ENCODE peak calls at places on chromosomes 2 and 18, in six cellular contexts. One of them, this sample, is unnamed.

GRCh38 chr18:37476182-37476581 is 89.4 kb downstream of the CELF4 start:
- DNase-seq in breast epithelium: no peak
- DNase-seq in lower leg skin: no peak
- DNase-seq in GM03348: peak; percentile 75
- DNase-seq in fibroblast of mammary gland: peak; percentile 17
- DNase-seq in aorta: no peak
- DNase-seq in this sample: no peak

GRCh38 chr18:63440219-63440618 is 17.9 kb upstream of the VPS4B start:
- DNase-seq in lower leg skin: peak; percentile 73
- DNase-seq in breast epithelium: no peak
- DNase-seq in fibroblast of mammary gland: peak; percentile 74
- DNase-seq in aorta: no peak
- DNase-seq in GM03348: peak; percentile 54
- DNase-seq in this sample: no peak

GRCh38 chr2:34103437-34103836 is 504.3 kb upstream of the FAM98A start:
- DNase-seq in lower leg skin: no peak
- DNase-seq in GM03348: no peak
- DNase-seq in breast epithelium: no peak
- DNase-seq in aorta: no peak
- DNase-seq in fibroblast of mammary gland: no peak
- DNase-seq in this sample: no peak

GRCh38 chr2:66446178-66446860 is 11.4 kb downstream of the MEIS1 start:
- DNase-seq in breast epithelium: no peak
- DNase-seq in aorta: peak; percentile 90
- DNase-seq in fibroblast of mammary gland: peak; percentile 76
- DNase-seq in GM03348: peak; percentile 70
- DNase-seq in lower leg skin: no peak
- DNase-seq in this sample: no peak

GRCh38 chr2:149431337-149431736 is 101.0 kb downstream of the LYPD6 start:
- DNase-seq in lower leg skin: no peak
- DNase-seq in aorta: no peak
- DNase-seq in breast epithelium: no peak
- DNase-seq in GM03348: peak; percentile 13
- DNase-seq in fibroblast of mammary gland: no peak
- DNase-seq in this sample: no peak

GRCh38 chr18:23301971-23302370 is 151.1 kb upstream of the RIOK3 start:
- DNase-seq in lower leg skin: no peak
- DNase-seq in aorta: no peak
- DNase-seq in fibroblast of mammary gland: no peak
- DNase-seq in GM03348: no peak
- DNase-seq in breast epithelium: no peak
- DNase-seq in this sample: no peak

GRCh38 chr2:51027968-51028367 is 4.0 kb downstream of the NRXN1 start:
- DNase-seq in aorta: no peak
- DNase-seq in lower leg skin: no peak
- DNase-seq in breast epithelium: no peak
- DNase-seq in fibroblast of mammary gland: no peak
- DNase-seq in GM03348: no peak
- DNase-seq in this sample: no peak

GRCh38 chr2:191665286-191665685 is 12.7 kb upstream of the NABP1 start:
- DNase-seq in fibroblast of mammary gland: peak; percentile 81
- DNase-seq in aorta: no peak
- DNase-seq in breast epithelium: no peak
- DNase-seq in GM03348: peak; percentile 7
- DNase-seq in lower leg skin: no peak
- DNase-seq in this sample: no peak

GRCh38 chr2:129748653-129749052 is 230.8 kb upstream of the RAB6C start:
- DNase-seq in lower leg skin: no peak
- DNase-seq in fibroblast of mammary gland: no peak
- DNase-seq in aorta: no peak
- DNase-seq in breast epithelium: no peak
- DNase-seq in GM03348: no peak
- DNase-seq in this sample: peak; percentile 31

GRCh38 chr2:128435576-128436497 is 117.2 kb upstream of the HS6ST1 start:
- DNase-seq in breast epithelium: no peak
- DNase-seq in lower leg skin: no peak
- DNase-seq in fibroblast of mammary gland: no peak
- DNase-seq in aorta: peak; percentile 47
- DNase-seq in GM03348: no peak
- DNase-seq in this sample: no peak

GRCh38 chr18:44051088-44051487 is 629.6 kb upstream of the SETBP1 start:
- DNase-seq in fibroblast of mammary gland: no peak
- DNase-seq in aorta: no peak
- DNase-seq in lower leg skin: no peak
- DNase-seq in breast epithelium: no peak
- DNase-seq in GM03348: no peak
- DNase-seq in this sample: no peak

GRCh38 chr2:159252905-159253304 is 33.6 kb downstream of the WDSUB1 start:
- DNase-seq in fibroblast of mammary gland: no peak
- DNase-seq in lower leg skin: no peak
- DNase-seq in breast epithelium: no peak
- DNase-seq in aorta: no peak
- DNase-seq in GM03348: no peak
- DNase-seq in this sample: no peak

GRCh38 chr2:102184018-102184417 is 2.8 kb upstream of the IL1RL2 start:
- DNase-seq in GM03348: no peak
- DNase-seq in aorta: no peak
- DNase-seq in lower leg skin: no peak
- DNase-seq in fibroblast of mammary gland: no peak
- DNase-seq in breast epithelium: no peak
- DNase-seq in this sample: no peak

GRCh38 chr2:63189026-63189425 is 138.4 kb downstream of the OTX1 start:
- DNase-seq in GM03348: peak; percentile 69
- DNase-seq in fibroblast of mammary gland: peak; percentile 60
- DNase-seq in breast epithelium: no peak
- DNase-seq in aorta: no peak
- DNase-seq in lower leg skin: no peak
- DNase-seq in this sample: no peak

GRCh38 chr2:37084797-37085196 is 479 bp downstream of the GPATCH11 start:
- DNase-seq in fibroblast of mammary gland: no peak
- DNase-seq in GM03348: no peak
- DNase-seq in breast epithelium: no peak
- DNase-seq in lower leg skin: no peak
- DNase-seq in aorta: no peak
- DNase-seq in this sample: no peak

GRCh38 chr2:134299334-134299733 is 45.5 kb downstream of the MGAT5 start:
- DNase-seq in breast epithelium: no peak
- DNase-seq in aorta: no peak
- DNase-seq in GM03348: no peak
- DNase-seq in lower leg skin: no peak
- DNase-seq in fibroblast of mammary gland: no peak
- DNase-seq in this sample: no peak

GRCh38 chr2:229642371-229642770 is 72.0 kb downstream of the DNER start:
- DNase-seq in fibroblast of mammary gland: peak; percentile 11
- DNase-seq in breast epithelium: no peak
- DNase-seq in GM03348: no peak
- DNase-seq in lower leg skin: no peak
- DNase-seq in aorta: no peak
- DNase-seq in this sample: no peak

GRCh38 chr2:62243983-62244382 is 48.1 kb downstream of the B3GNT2 start:
- DNase-seq in lower leg skin: no peak
- DNase-seq in breast epithelium: no peak
- DNase-seq in fibroblast of mammary gland: no peak
- DNase-seq in aorta: no peak
- DNase-seq in GM03348: no peak
- DNase-seq in this sample: no peak

GRCh38 chr2:189252991-189253680 is 73.6 kb upstream of the COL5A2 start:
- DNase-seq in GM03348: no peak
- DNase-seq in lower leg skin: no peak
- DNase-seq in breast epithelium: no peak
- DNase-seq in aorta: no peak
- DNase-seq in fibroblast of mammary gland: no peak
- DNase-seq in this sample: no peak

GRCh38 chr2:14747447-14747846 is 114.9 kb downstream of the LRATD1 start:
- DNase-seq in aorta: no peak
- DNase-seq in fibroblast of mammary gland: no peak
- DNase-seq in lower leg skin: no peak
- DNase-seq in breast epithelium: no peak
- DNase-seq in GM03348: no peak
- DNase-seq in this sample: no peak

GRCh38 chr2:232522014-232522854 is 2.0 kb downstream of the PRSS56 start:
- DNase-seq in breast epithelium: no peak
- DNase-seq in fibroblast of mammary gland: peak; percentile 7
- DNase-seq in GM03348: peak; percentile 94
- DNase-seq in lower leg skin: no peak
- DNase-seq in aorta: peak; percentile 91
- DNase-seq in this sample: peak; percentile 27

GRCh38 chr2:32863803-32864202 is 83.0 kb upstream of the LTBP1 start:
- DNase-seq in GM03348: no peak
- DNase-seq in lower leg skin: no peak
- DNase-seq in breast epithelium: no peak
- DNase-seq in aorta: no peak
- DNase-seq in fibroblast of mammary gland: no peak
- DNase-seq in this sample: no peak

GRCh38 chr2:233999182-233999581 is 51.3 kb upstream of the SPP2 start:
- DNase-seq in breast epithelium: no peak
- DNase-seq in aorta: no peak
- DNase-seq in lower leg skin: no peak
- DNase-seq in GM03348: no peak
- DNase-seq in fibroblast of mammary gland: no peak
- DNase-seq in this sample: no peak

GRCh38 chr18:35116784-35117318 is 75.6 kb downstream of the MAPRE2 start:
- DNase-seq in aorta: no peak
- DNase-seq in lower leg skin: no peak
- DNase-seq in breast epithelium: no peak
- DNase-seq in fibroblast of mammary gland: no peak
- DNase-seq in GM03348: no peak
- DNase-seq in this sample: no peak

GRCh38 chr2:61759718-61760117 is 94.1 kb downstream of the FAM161A start:
- DNase-seq in breast epithelium: no peak
- DNase-seq in aorta: no peak
- DNase-seq in lower leg skin: no peak
- DNase-seq in fibroblast of mammary gland: peak; percentile 84
- DNase-seq in GM03348: peak; percentile 27
- DNase-seq in this sample: no peak

GRCh38 chr2:5409925-5410360 is 282.2 kb upstream of the SOX11 start:
- DNase-seq in aorta: no peak
- DNase-seq in fibroblast of mammary gland: no peak
- DNase-seq in GM03348: no peak
- DNase-seq in lower leg skin: no peak
- DNase-seq in breast epithelium: no peak
- DNase-seq in this sample: no peak

GRCh38 chr2:287471-287885 is 413 bp downstream of the ALKAL2 start:
- DNase-seq in lower leg skin: no peak
- DNase-seq in aorta: peak; percentile 81
- DNase-seq in breast epithelium: no peak
- DNase-seq in GM03348: peak; percentile 54
- DNase-seq in fibroblast of mammary gland: peak; percentile 38
- DNase-seq in this sample: no peak

GRCh38 chr2:39484206-39484605 is 47.1 kb upstream of the MAP4K3 start:
- DNase-seq in breast epithelium: no peak
- DNase-seq in GM03348: no peak
- DNase-seq in lower leg skin: no peak
- DNase-seq in fibroblast of mammary gland: no peak
- DNase-seq in aorta: no peak
- DNase-seq in this sample: no peak